ENCODE peak calls at places on chromosomes 16 and 17, in ten cellular contexts. J is body of pancreas, P is lung, C is cardiac muscle cell, T is esophagus squamous epithelium, H is adrenal gland, U is stomach, X is colonic mucosa, G is hepatocyte, N is ovary. L is an unnamed sample. For H3K4me1, the result is how much of the 10 kb centered on the place peaks cover.

GRCh38 chr17:4199818-4200402 is 56.9 kb downstream of the CYB5D2 start:
- DNase-seq in J (no peak), P (no peak), C (peak), T (no peak), H (peak), U (no peak), X (no peak), G (peak), N (no peak), L (peak)

GRCh38 chr17:43962479-43962878 is 8.7 kb upstream of the PYY start:
- DNase-seq in J (no peak), P (no peak), C (no peak), T (no peak), H (no peak), U (no peak), X (no peak), G (no peak), N (no peak), L (no peak)

GRCh38 chr17:33234930-33235685 is 58.0 kb downstream of the ASIC2 start:
- DNase-seq in J (peak), P (peak), C (peak), T (no peak), H (peak), U (peak), X (peak), G (peak), N (peak), L (peak)

GRCh38 chr17:36197389-36197708 is 791 bp upstream of the CCL3L1 start:
- DNase-seq in J (no peak), P (no peak), C (no peak), T (no peak), H (no peak), U (no peak), X (no peak), G (peak), N (no peak), L (no peak)

GRCh38 chr17:27929990-27930389 is 36.8 kb upstream of the LYRM9 start:
- DNase-seq in J (no peak), P (no peak), C (peak), T (no peak), H (no peak), U (no peak), X (no peak), G (no peak), N (no peak), L (no peak)

GRCh38 chr17:7977805-7978204 is 24.6 kb upstream of the GUCY2D start:
- DNase-seq in J (no peak), P (no peak), C (no peak), T (no peak), H (no peak), U (no peak), X (no peak), G (no peak), N (no peak), L (no peak)

GRCh38 chr17:78168906-78169793 is 769 bp downstream of the SYNGR2 start:
- DNase-seq in J (peak), P (peak), C (no peak), T (no peak), H (peak), U (peak), X (peak), G (peak), N (peak), L (peak)

GRCh38 chr17:40448639-40449261 is 5.5 kb downstream of the IGFBP4 start:
- DNase-seq in J (peak), P (peak), C (no peak), T (no peak), H (no peak), U (peak), X (peak), G (peak), N (no peak), L (peak)

GRCh38 chr16:87425941-87426340 is 33.8 kb downstream of the MAP1LC3B start:
- DNase-seq in J (no peak), P (no peak), C (no peak), T (no peak), H (no peak), U (no peak), X (no peak), G (no peak), N (no peak), L (no peak)

DNA sequence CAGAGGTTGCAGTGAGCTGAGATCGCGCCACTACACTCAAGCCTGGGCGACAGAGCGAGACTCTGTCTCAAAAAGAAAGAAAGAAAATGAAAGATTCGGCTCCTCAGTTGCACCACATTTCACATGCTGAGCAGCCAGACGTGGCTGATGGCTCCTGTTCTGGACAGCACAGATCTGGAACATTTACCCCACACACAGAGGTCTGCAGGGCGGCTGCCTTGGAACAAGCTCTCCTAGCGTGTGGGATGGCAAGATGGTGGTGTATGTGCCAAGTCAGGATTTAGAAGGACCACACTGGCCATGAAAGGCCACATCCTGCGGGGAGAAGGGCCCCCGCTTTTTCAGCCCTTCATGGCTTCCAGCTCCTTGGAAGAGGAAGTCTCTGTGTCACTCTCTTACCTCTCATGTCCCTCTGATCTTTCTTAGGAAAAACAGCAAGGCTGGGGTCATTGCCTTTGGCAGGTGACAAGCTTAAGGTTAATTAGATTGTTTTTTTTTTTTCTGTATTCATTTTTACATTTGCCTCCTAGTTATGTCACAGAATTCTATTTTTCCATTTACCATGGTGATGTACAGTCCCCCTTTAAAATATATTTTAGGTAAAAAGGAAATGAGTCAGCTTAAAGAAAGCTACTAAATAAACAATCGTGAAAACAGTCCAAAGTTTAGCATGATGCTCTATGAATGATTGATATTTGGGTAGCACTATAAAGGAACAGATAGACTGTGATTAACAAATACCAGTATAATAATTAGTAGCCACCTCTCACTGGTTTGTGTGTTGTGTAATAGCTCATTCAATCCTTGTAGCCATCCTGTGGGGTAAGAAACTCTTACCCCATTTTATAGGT is 396.6 kb downstream of the CPPED1 start:
- DNase-seq in J (no peak), P (no peak), C (no peak), T (no peak), H (no peak), U (no peak), X (no peak), G (no peak), N (no peak), L (no peak)
- H3K4me1 ChIP-seq in J (under half), P (under half), C (under half), T (under half), H (under half), U (under half), X (under half), G (under half), N (under half), L (under half)

GRCh38 chr17:49548506-49549310 is 27.0 kb upstream of the NXPH3 start:
- DNase-seq in J (peak), P (no peak), C (peak), T (no peak), H (peak), U (peak), X (no peak), G (peak), N (no peak), L (peak)
- TF ChIP-seq CTCF in J (peak), P (peak), C (peak), T (peak), H (peak), U (no peak), X (peak), G (peak), N (no peak), L (no peak)

GRCh38 chr17:48053758-48054237 is 5.6 kb downstream of the NFE2L1 start:
- DNase-seq in J (no peak), P (no peak), C (no peak), T (no peak), H (peak), U (no peak), X (no peak), G (no peak), N (no peak), L (no peak)

GRCh38 chr17:48051706-48052486 is 3.7 kb downstream of the NFE2L1 start:
- DNase-seq in J (peak), P (no peak), C (peak), T (no peak), H (peak), U (peak), X (peak), G (peak), N (peak), L (no peak)

GRCh38 chr17:48054238-48055185 is 6.4 kb downstream of the NFE2L1 start:
- DNase-seq in J (peak), P (peak), C (peak), T (no peak), H (peak), U (peak), X (peak), G (peak), N (peak), L (no peak)

GRCh38 chr17:48051278-48051677 is 3.1 kb downstream of the NFE2L1 start:
- DNase-seq in J (no peak), P (no peak), C (no peak), T (no peak), H (peak), U (no peak), X (no peak), G (no peak), N (peak), L (no peak)

DNA sequence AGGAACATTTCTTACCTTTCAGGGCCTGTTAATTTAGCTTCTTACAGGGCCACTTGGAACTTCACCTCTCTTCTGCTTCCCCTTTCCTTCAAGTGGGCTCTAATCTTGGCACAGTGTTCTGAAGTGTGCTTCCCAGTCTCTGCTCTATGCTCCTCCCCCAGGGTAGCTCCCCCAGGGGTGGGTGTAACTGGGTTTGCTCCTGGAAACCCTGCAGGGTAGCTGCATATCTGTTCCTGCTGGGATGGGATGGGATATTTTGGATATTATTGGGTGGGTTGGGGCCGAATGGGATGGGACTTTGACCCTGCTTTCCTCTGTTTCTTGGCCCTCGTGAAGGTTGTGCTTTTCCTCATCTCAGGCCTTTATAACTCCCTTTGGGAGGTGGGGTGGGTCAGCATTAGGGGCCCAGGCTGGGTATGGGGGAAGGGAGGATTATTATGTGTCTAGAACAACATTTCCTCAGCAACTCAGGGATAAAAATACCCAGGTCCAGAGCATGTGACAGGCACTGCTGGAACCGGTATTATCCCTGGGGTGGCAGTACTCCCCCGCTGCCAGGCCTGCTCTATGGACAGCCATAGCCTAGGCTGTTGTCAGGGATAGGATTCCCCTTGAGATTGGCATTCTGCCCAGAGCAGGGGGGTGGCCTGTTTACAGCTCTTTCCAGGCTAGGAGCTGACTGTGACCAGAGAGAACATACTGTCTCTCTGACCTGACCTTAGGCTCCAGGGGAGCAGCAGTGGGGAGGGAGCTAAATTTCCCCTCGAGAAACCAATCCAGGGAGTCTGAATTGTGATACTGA is 5.0 kb downstream of the NFE2L1 start:
- DNase-seq in J (peak), P (no peak), C (peak), T (no peak), H (peak), U (peak), X (peak), G (peak), N (peak), L (no peak)
- H3K4me1 ChIP-seq in J (half or more), P (under half), C (under half), T (half or more), H (half or more), U (half or more), X (half or more), G (half or more), N (under half), L (half or more)

GRCh38 chr16:24568392-24568791 is 29.0 kb downstream of the RBBP6 start:
- DNase-seq in J (no peak), P (no peak), C (peak), T (no peak), H (no peak), U (no peak), X (no peak), G (no peak), N (no peak), L (no peak)
- TF ChIP-seq CTCF in J (peak), P (no peak), C (peak), T (no peak), H (peak), U (no peak), X (no peak), G (peak), N (no peak), L (no peak)

GRCh38 chr17:45374501-45374900 is 57.7 kb upstream of the MAP3K14 start:
- DNase-seq in J (no peak), P (no peak), C (no peak), T (no peak), H (no peak), U (no peak), X (no peak), G (no peak), N (no peak), L (no peak)

GRCh38 chr17:45368661-45369060 is 51.8 kb upstream of the MAP3K14 start:
- DNase-seq in J (no peak), P (no peak), C (peak), T (no peak), H (no peak), U (no peak), X (no peak), G (no peak), N (no peak), L (no peak)

GRCh38 chr17:45370949-45371413 is 54.2 kb upstream of the MAP3K14 start:
- DNase-seq in J (no peak), P (no peak), C (no peak), T (no peak), H (peak), U (no peak), X (no peak), G (no peak), N (no peak), L (no peak)

GRCh38 chr17:45371414-45372324 is 54.8 kb upstream of the MAP3K14 start:
- DNase-seq in J (peak), P (peak), C (peak), T (no peak), H (peak), U (peak), X (peak), G (peak), N (peak), L (peak)

GRCh38 chr17:45372325-45372869 is 55.6 kb upstream of the MAP3K14 start:
- DNase-seq in J (no peak), P (no peak), C (peak), T (no peak), H (peak), U (no peak), X (no peak), G (no peak), N (no peak), L (no peak)
- H3K4me1 ChIP-seq in J (under half), P (under half), C (under half), T (under half), H (under half), U (under half), X (under half), G (under half), N (under half), L (under half)

DNA sequence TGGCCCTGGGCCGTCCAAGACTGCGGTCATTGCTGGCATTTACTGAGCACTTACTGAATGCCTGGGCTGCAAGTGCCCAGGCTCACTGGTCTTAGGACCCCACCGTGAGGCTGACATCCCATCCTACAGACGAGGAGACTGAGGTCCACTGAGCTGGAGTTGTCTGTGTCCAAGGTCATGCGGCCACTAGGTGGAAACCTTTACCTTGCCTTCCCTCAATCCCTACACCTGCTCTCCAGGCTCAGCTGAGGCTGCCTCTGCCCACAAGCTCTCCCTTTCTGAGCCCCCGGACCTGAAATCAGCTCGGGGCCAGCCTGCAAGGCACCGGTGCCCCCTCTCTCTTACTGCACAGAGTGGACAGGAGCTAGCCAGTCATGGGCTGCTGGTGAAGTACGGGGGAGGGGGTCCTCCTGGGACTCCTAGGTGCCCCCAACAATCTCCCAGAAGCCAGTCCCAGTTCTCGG is 1.5 kb downstream of the CASKIN1 start:
- DNase-seq in J (peak), P (peak), C (peak), T (no peak), H (no peak), U (peak), X (peak), G (peak), N (no peak), L (no peak)
- TF ChIP-seq CTCF in J (peak), P (peak), C (peak), T (peak), H (peak), U (no peak), X (peak), G (peak), N (peak), L (no peak)

GRCh38 chr17:50892101-50892776 is 26.1 kb upstream of the TOB1 start:
- DNase-seq in J (no peak), P (no peak), C (no peak), T (no peak), H (no peak), U (peak), X (no peak), G (no peak), N (no peak), L (no peak)
- H3K4me1 ChIP-seq in J (under half), P (under half), C (under half), T (under half), H (under half), U (half or more), X (under half), G (under half), N (under half), L (under half)

GRCh38 chr17:1170739-1171138 is 9.0 kb downstream of the ABR start:
- DNase-seq in J (no peak), P (no peak), C (no peak), T (no peak), H (no peak), U (no peak), X (no peak), G (no peak), N (no peak), L (no peak)
- TF ChIP-seq CTCF in J (no peak), P (no peak), C (peak), T (no peak), H (no peak), U (no peak), X (no peak), G (peak), N (no peak), L (no peak)

GRCh38 chr16:65105173-65105572 is 16.7 kb downstream of the CDH11 start:
- DNase-seq in J (no peak), P (no peak), C (no peak), T (no peak), H (no peak), U (no peak), X (no peak), G (no peak), N (no peak), L (no peak)
- H3K4me1 ChIP-seq in J (under half), P (under half), C (under half), T (under half), H (under half), U (under half), X (under half), G (under half), N (under half), L (under half)

DNA sequence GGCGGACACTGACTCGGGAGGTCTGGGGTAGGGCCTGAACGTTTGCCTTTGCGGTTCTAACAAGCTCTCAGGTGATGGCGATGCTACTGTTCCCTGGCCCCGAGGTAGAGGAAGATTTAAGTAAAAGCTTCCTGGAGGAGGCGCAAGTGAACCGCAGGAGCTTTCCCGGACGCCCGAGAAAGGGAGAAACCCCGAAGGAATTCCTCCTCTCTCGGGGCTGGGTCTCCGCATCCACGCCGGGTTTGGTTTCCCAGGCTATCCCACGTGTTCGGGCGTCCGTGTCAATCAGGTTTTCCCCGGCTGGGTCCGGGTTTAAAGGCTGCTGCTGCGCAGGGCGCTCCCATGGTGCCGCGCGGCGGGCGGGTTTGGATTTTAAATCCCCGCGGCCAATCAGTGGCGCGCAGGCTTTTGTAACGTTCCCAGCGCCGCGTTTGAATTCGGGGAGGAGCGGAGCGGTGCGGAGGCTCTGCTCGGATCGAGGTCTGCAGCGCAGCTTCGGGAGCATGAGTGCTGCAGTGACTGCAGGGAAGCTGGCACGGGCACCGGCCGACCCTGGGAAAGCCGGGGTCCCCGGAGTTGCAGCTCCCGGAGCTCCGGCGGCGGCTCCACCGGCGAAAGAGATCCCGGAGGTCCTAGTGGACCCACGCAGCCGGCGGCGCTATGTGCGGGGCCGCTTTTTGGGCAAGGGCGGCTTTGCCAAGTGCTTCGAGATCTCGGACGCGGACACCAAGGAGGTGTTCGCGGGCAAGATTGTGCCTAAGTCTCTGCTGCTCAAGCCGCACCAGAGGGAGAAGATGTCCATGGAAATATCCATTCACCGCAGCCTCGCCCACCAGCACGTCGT is at the start of gene PLK1:
- DNase-seq in J (peak), P (peak), C (peak), T (no peak), H (peak), U (peak), X (peak), G (peak), N (peak), L (peak)
- TF ChIP-seq CTCF in J (peak), P (no peak), C (peak), T (peak), H (no peak), U (no peak), X (no peak), G (peak), N (no peak), L (no peak)

L was measured in mucosa of descending colon.